ENCODE peak calls at places on chromosomes 6 and 20, in six cellular contexts. M, P, G, S, L and E are unnamed samples.

GRCh38 chr6:1237636-1238035 is 74.3 kb upstream of the FOXQ1 start:
- DNase-seq in M (no peak), P (no peak), G (no peak), S (no peak), L (no peak), E (no peak)

GRCh38 chr20:60658661-60659060 is 593.4 kb upstream of the CDH4 start:
- DNase-seq in M (no peak), P (no peak), G (no peak), S (no peak), L (no peak), E (no peak)

GRCh38 chr6:89460713-89461112 is 27.8 kb downstream of the ANKRD6 start:
- DNase-seq in M (no peak), P (no peak), G (no peak), S (no peak), L (no peak), E (no peak)

GRCh38 chr6:117929501-117929900 is 22.4 kb downstream of the SLC35F1 start:
- DNase-seq in M (no peak), P (no peak), G (no peak), S (no peak), L (no peak), E (no peak)

GRCh38 chr20:49979030-49979832 is 3.5 kb upstream of the SNAI1 start:
- DNase-seq in M (peak; percentile 52), P (peak; percentile 71), G (peak; percentile 71), S (no peak), L (peak; percentile 81), E (peak; percentile 73)

GRCh38 chr6:63529498-63529897 is 42.8 kb upstream of the LOC128125822 start:
- DNase-seq in M (no peak), P (no peak), G (no peak), S (no peak), L (no peak), E (no peak)

GRCh38 chr20:36549942-36550796 is 8.8 kb downstream of the MYL9 start:
- DNase-seq in M (no peak), P (no peak), G (no peak), S (no peak), L (no peak), E (no peak)

GRCh38 chr20:44704551-44704971 is 10.6 kb upstream of the CCN5 start:
- DNase-seq in M (no peak), P (no peak), G (no peak), S (no peak), L (no peak), E (no peak)

GRCh38 chr20:5674176-5674660 is 76.0 kb upstream of the SHLD1 start:
- DNase-seq in M (no peak), P (no peak), G (peak; percentile 15), S (no peak), L (no peak), E (peak; percentile 49)

GRCh38 chr20:33444797-33445560 is 1.4 kb upstream of the SNTA1 start:
- DNase-seq in M (peak; percentile 6), P (peak; percentile 9), G (peak; percentile 21), S (no peak), L (no peak), E (peak; percentile 65)

GRCh38 chr20:25361287-25361683 is 29.4 kb downstream of the ABHD12 start:
- DNase-seq in M (no peak), P (no peak), G (no peak), S (no peak), L (no peak), E (no peak)

GRCh38 chr20:44692932-44693476 is 22.2 kb upstream of the CCN5 start:
- DNase-seq in M (no peak), P (no peak), G (no peak), S (peak; percentile 90), L (no peak), E (no peak)

GRCh38 chr6:82954937-82955577 is 110.6 kb downstream of the UBE3D start:
- DNase-seq in M (no peak), P (no peak), G (no peak), S (no peak), L (no peak), E (no peak)

GRCh38 chr6:130158548-130158947 is 64.2 kb downstream of the SAMD3 start:
- DNase-seq in M (no peak), P (no peak), G (no peak), S (no peak), L (no peak), E (no peak)